ENCODE peak calls at places on chromosome 18, in seven cellular contexts. T, L, B, V, Y, E and X are unnamed samples.

GRCh38 chr18:57002627-57003026 is 144.3 kb upstream of the BOD1L2 start:
- DNase-seq in V (peak; percentile 29), Y (no peak), T (no peak), L (no peak), E (no peak), B (no peak), X (no peak)

GRCh38 chr18:72542993-72543361 is 1.2 kb downstream of the CBLN2 start:
- DNase-seq in T (no peak), E (peak; percentile 1), B (no peak), V (no peak), Y (peak; percentile 52), L (no peak), X (no peak)

GRCh38 chr18:4444306-4444705 is 10.8 kb downstream of the DLGAP1 start:
- DNase-seq in Y (no peak), T (no peak), E (no peak), L (no peak), B (no peak), V (no peak), X (no peak)

GRCh38 chr18:10928971-10929373 is 220.4 kb downstream of the PIEZO2 start:
- DNase-seq in V (no peak), T (no peak), L (no peak), Y (no peak), B (peak; percentile 86), E (no peak), X (no peak)

GRCh38 chr18:40109251-40110049 is 1845.6 kb upstream of the PIK3C3 start:
- DNase-seq in L (no peak), Y (no peak), E (no peak), T (no peak), V (no peak), B (no peak), X (no peak)

GRCh38 chr18:48622911-48623431 is 84.1 kb downstream of the CTIF start:
- DNase-seq in Y (no peak), E (peak; percentile 58), T (no peak), B (no peak), L (no peak), V (no peak), X (no peak)

GRCh38 chr18:361941-362913 is 94.4 kb upstream of the THOC1 start:
- DNase-seq in B (peak; percentile 48), L (no peak), T (no peak), Y (peak; percentile 16), E (no peak), V (no peak), X (peak; percentile 77)

GRCh38 chr18:64785686-64786085 is 636.8 kb upstream of the LINC00305 start:
- DNase-seq in T (no peak), Y (no peak), V (no peak), B (no peak), E (no peak), L (no peak), X (no peak)

GRCh38 chr18:23337599-23338444 is 115.3 kb upstream of the RIOK3 start:
- DNase-seq in E (peak; percentile 50), V (no peak), Y (peak; percentile 42), T (no peak), L (peak; percentile 19), B (peak; percentile 30), X (no peak)

GRCh38 chr18:35682282-35682867 is 100.8 kb downstream of the GALNT1 start:
- DNase-seq in L (no peak), B (no peak), V (no peak), T (no peak), E (no peak), Y (no peak), X (no peak)

GRCh38 chr18:26397019-26397418 is 151.3 kb downstream of the KCTD1 start:
- DNase-seq in V (no peak), E (no peak), Y (no peak), T (no peak), L (no peak), B (no peak), X (no peak)

GRCh38 chr18:35868919-35869318 is 103.6 kb upstream of the RMP24 start:
- DNase-seq in T (no peak), L (no peak), E (no peak), Y (no peak), B (no peak), V (no peak), X (no peak)

GRCh38 chr18:2337552-2338141 is 233.7 kb downstream of the METTL4 start:
- DNase-seq in B (no peak), V (no peak), L (peak; percentile 19), E (peak; percentile 15), T (peak; percentile 17), Y (peak; percentile 51), X (no peak)

GRCh38 chr18:21366896-21367295 is 124.9 kb downstream of the GREB1L start:
- DNase-seq in V (no peak), B (no peak), L (no peak), E (no peak), Y (peak; percentile 84), T (no peak), X (no peak)

GRCh38 chr18:22813648-22814328 is 119.3 kb upstream of the RBBP8 start:
- DNase-seq in L (no peak), T (no peak), V (no peak), B (no peak), E (peak; percentile 60), Y (peak; percentile 60), X (no peak)

GRCh38 chr18:67600181-67600631 is 83.7 kb upstream of the DSEL start:
- DNase-seq in B (peak; percentile 52), E (peak; percentile 38), V (no peak), T (no peak), L (no peak), Y (no peak), X (no peak)
- H3K27ac ChIP-seq in B (no peak overlapping the region), E (no peak overlapping the region), V (peak overlapping the region; percentile 36), T (no peak overlapping the region), L (no peak overlapping the region), Y (no peak overlapping the region), X (peak overlapping the region; percentile 51)

DNA sequence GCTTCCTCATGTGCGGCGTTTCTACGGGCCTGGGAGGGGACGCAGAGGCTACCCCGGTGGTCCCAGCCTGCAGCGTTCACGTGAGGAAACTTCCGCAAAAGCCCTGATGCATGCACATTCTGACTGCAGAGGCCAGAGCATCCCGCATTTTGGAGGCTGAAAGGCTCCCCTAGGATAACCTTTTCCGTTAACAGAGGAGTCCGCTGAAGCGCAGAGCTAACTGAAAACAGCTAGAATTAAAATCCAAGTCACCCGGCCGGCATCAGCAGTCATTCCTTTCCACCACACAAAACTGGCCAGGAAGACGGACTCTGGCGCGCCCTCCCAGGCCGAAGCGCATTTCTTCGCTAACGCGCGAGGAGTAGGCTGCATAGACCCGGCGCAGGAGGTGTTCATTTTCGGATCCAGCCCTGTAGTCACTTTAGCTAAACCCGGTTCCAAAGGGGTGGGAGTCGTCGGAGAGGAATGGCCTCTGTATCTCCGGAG is 747 bp upstream of the TUBB6 start:
- DNase-seq in E (peak; percentile 63), L (no peak), Y (peak; percentile 77), B (no peak), T (no peak), V (peak; percentile 64), X (peak; percentile 56)
- H3K4me3 ChIP-seq in E (peak overlapping the region; percentile 71), L (peak overlapping the region; percentile 39), Y (peak overlapping the region; percentile 82), B (peak overlapping the region; percentile 89), T (peak overlapping the region; percentile 49), V (peak overlapping the region; percentile 93), X (peak overlapping the region; percentile 73)

GRCh38 chr18:31942999-31943894 is at the start of gene TRAPPC8:
- DNase-seq in L (peak; percentile 96), E (peak; percentile 97), B (peak; percentile 94), T (peak; percentile 79), Y (peak; percentile 98), V (peak; percentile 98), X (peak; percentile 99)
- TF ChIP-seq CTCF in L (no peak), E (no peak), B (no peak), T (no peak), Y (no peak), V (no peak), X (no peak)

GRCh38 chr18:58215005-58215404 is 171.0 kb downstream of the NEDD4L start:
- DNase-seq in T (no peak), E (no peak), Y (no peak), V (no peak), B (no peak), L (no peak), X (no peak)

GRCh38 chr18:58213931-58214431 is 170.0 kb downstream of the NEDD4L start:
- DNase-seq in T (no peak), V (no peak), Y (no peak), E (peak; percentile 60), L (no peak), B (no peak), X (no peak)

GRCh38 chr18:58218111-58218510 is 174.1 kb downstream of the NEDD4L start:
- DNase-seq in Y (no peak), L (no peak), T (no peak), V (no peak), B (no peak), E (peak; percentile 77), X (no peak)

GRCh38 chr18:58213445-58213844 is 169.4 kb downstream of the NEDD4L start:
- DNase-seq in E (peak; percentile 89), V (no peak), Y (no peak), T (no peak), L (no peak), B (peak; percentile 70), X (no peak)

GRCh38 chr18:58216071-58216471 is 172.0 kb downstream of the NEDD4L start:
- DNase-seq in L (no peak), E (peak; percentile 75), B (no peak), V (no peak), T (no peak), Y (no peak), X (no peak)
- H3K27ac ChIP-seq in L (no peak overlapping the region), E (peak overlapping the region; percentile 17), B (no peak overlapping the region), V (no peak overlapping the region), T (no peak overlapping the region), Y (no peak overlapping the region), X (no peak overlapping the region)

GRCh38 chr18:73691118-73691517 is 456.5 kb downstream of the FBXO15 start:
- DNase-seq in T (no peak), L (no peak), V (no peak), Y (no peak), E (no peak), B (peak; percentile 77), X (no peak)

GRCh38 chr18:73693091-73693490 is 454.5 kb downstream of the FBXO15 start:
- DNase-seq in T (no peak), E (peak; percentile 60), B (no peak), Y (no peak), V (no peak), L (no peak), X (no peak)

GRCh38 chr18:73691624-73692023 is 456.0 kb downstream of the FBXO15 start:
- DNase-seq in B (no peak), E (no peak), L (no peak), V (no peak), T (no peak), Y (no peak), X (no peak)

GRCh38 chr18:73697395-73697794 is 450.2 kb downstream of the FBXO15 start:
- DNase-seq in B (no peak), Y (no peak), L (no peak), T (no peak), V (no peak), E (no peak), X (no peak)

GRCh38 chr18:73696171-73696570 is 451.5 kb downstream of the FBXO15 start:
- DNase-seq in E (no peak), V (no peak), B (no peak), Y (no peak), T (no peak), L (no peak), X (no peak)
- H3K4me3 ChIP-seq in E (no peak overlapping the region), V (no peak overlapping the region), B (no peak overlapping the region), Y (no peak overlapping the region), T (no peak overlapping the region), L (no peak overlapping the region), X (no peak overlapping the region)

DNA sequence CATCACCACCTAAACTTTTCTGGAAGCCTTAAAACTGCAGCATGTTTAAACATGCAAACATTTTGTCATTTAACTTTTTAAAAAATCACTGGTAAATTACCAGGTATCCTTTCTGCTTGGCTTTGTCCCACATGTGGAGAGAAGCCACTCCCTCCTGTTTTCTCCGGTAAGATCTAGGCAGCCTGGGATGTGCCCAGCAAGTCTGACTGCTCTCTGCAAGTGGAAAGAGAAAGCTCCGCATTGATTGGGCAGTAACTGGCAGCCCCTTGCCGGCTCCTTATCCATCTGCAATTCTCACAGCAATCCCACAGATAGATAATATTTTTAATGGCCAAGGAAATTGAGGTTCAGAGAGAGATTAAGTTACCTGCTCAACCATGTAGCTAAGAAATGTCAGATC is 136.2 kb downstream of the TMEM200C start:
- DNase-seq in V (no peak), Y (peak; percentile 21), B (no peak), L (no peak), E (no peak), T (no peak), X (no peak)
- TF ChIP-seq CTCF in V (no peak), Y (no peak), B (no peak), L (no peak), E (no peak), T (no peak), X (no peak)